ENCODE peak calls at places on chromosome 17, in eight cellular contexts. F, W, R, O, P, E, I and B are unnamed samples.

GRCh38 chr17:81711814-81712467 is at the start of gene SLC25A10:
- DNase-seq in R (peak), E (peak), I (peak), O (peak), P (peak), F (peak), W (peak), B (peak)

GRCh38 chr17:29133146-29133713 is 47.0 kb downstream of the MYO18A start:
- DNase-seq in E (no peak), F (peak), O (no peak), I (peak), W (no peak), P (peak), R (peak), B (no peak)

GRCh38 chr17:78915872-78916632 is 9.1 kb downstream of the TIMP2 start:
- DNase-seq in P (no peak), I (peak), F (peak), R (no peak), W (no peak), O (no peak), E (peak), B (peak)

GRCh38 chr17:42184717-42185496 is at the start of gene HCRT:
- DNase-seq in O (no peak), E (no peak), I (no peak), F (no peak), W (no peak), R (no peak), P (no peak), B (no peak)

GRCh38 chr17:8745586-8746500 is 1.2 kb upstream of the CCDC42 start:
- DNase-seq in R (peak), O (peak), W (peak), E (peak), P (peak), F (peak), I (peak), B (peak)

GRCh38 chr17:80712610-80713009 is 168.0 kb downstream of the RPTOR start:
- DNase-seq in P (no peak), F (no peak), I (no peak), W (no peak), E (no peak), R (no peak), O (no peak), B (no peak)

GRCh38 chr17:16380640-16381495 is at the start of gene UBB:
- DNase-seq in F (peak), P (peak), O (peak), W (peak), I (peak), R (peak), E (peak), B (peak)

GRCh38 chr17:36475346-36475970 is 11.0 kb upstream of the ZNHIT3 start:
- DNase-seq in F (no peak), E (no peak), O (no peak), W (no peak), R (no peak), P (no peak), I (no peak), B (no peak)

GRCh38 chr17:62827722-62828498 is 19.8 kb upstream of the MARCHF10 start:
- DNase-seq in O (no peak), R (peak), P (peak), F (no peak), E (no peak), W (no peak), I (no peak), B (no peak)

GRCh38 chr17:147796-148740 is 10.7 kb downstream of the SCGB1C2 start:
- DNase-seq in E (peak), R (no peak), W (peak), O (no peak), F (peak), I (no peak), P (no peak), B (peak)

GRCh38 chr17:48326311-48326710 is 103.7 kb downstream of the SKAP1 start:
- DNase-seq in W (no peak), I (no peak), F (no peak), E (no peak), P (no peak), O (no peak), R (no peak), B (no peak)

GRCh38 chr17:72158895-72159885 is 38.4 kb downstream of the SOX9 start:
- DNase-seq in E (no peak), F (no peak), P (no peak), R (no peak), I (no peak), W (no peak), O (no peak), B (no peak)

GRCh38 chr17:48587276-48588073 is 2.6 kb downstream of the HOXB3 start:
- DNase-seq in I (peak), F (no peak), E (peak), W (no peak), P (no peak), R (no peak), O (no peak), B (no peak)

GRCh38 chr17:27407916-27408846 is 48.1 kb upstream of the KSR1 start:
- DNase-seq in I (peak), F (no peak), P (no peak), W (no peak), R (peak), O (no peak), E (no peak), B (no peak)

GRCh38 chr17:72462814-72463213 is 342.0 kb downstream of the SOX9 start:
- DNase-seq in O (no peak), F (no peak), I (no peak), P (no peak), E (no peak), R (no peak), W (no peak), B (no peak)

GRCh38 chr17:68612228-68612922 is 11.2 kb upstream of the FAM20A start:
- DNase-seq in P (no peak), E (no peak), O (no peak), I (no peak), R (no peak), F (no peak), W (no peak), B (no peak)

GRCh38 chr17:17137731-17138585 is 68.2 kb downstream of the PLD6 start:
- DNase-seq in O (no peak), I (no peak), W (no peak), P (no peak), F (no peak), E (no peak), R (no peak), B (no peak)

GRCh38 chr17:7234100-7235012 is at the start of gene DVL2:
- DNase-seq in F (peak), I (peak), O (peak), R (peak), E (peak), P (peak), W (peak), B (peak)

GRCh38 chr17:80847506-80848230 is 144.0 kb upstream of the CHMP6 start:
- DNase-seq in E (peak), P (no peak), F (no peak), W (no peak), O (peak), I (no peak), R (no peak), B (peak)

GRCh38 chr17:36728030-36728991 is 126.9 kb downstream of the MRM1 start:
- DNase-seq in P (no peak), E (no peak), W (no peak), I (no peak), R (no peak), F (no peak), O (no peak), B (no peak)

GRCh38 chr17:15463363-15463762 is 4.1 kb downstream of the CDRT4 start:
- DNase-seq in O (no peak), I (peak), P (peak), E (no peak), R (peak), F (peak), W (peak), B (peak)

GRCh38 chr17:62105361-62105760 is 40.3 kb upstream of the MED13 start:
- DNase-seq in P (no peak), W (no peak), F (no peak), R (no peak), E (no peak), I (no peak), O (no peak), B (no peak)

GRCh38 chr17:67992541-67993152 is 3.6 kb downstream of the C17orf58 start:
- DNase-seq in W (no peak), P (peak), I (peak), E (no peak), F (no peak), O (no peak), R (no peak), B (no peak)

GRCh38 chr17:57445772-57446472 is 189.6 kb downstream of the MSI2 start:
- DNase-seq in R (peak), P (no peak), E (no peak), I (no peak), O (no peak), W (no peak), F (no peak), B (no peak)

GRCh38 chr17:45241315-45242011 is 19.8 kb downstream of the FMNL1 start:
- DNase-seq in R (no peak), I (no peak), O (no peak), W (no peak), F (no peak), P (peak), E (peak), B (no peak)

GRCh38 chr17:31696184-31696602 is 162.9 kb downstream of the COPRS start:
- DNase-seq in I (peak), P (peak), E (peak), O (no peak), W (peak), F (peak), R (peak), B (peak)

GRCh38 chr17:43399839-43400328 is 1.1 kb downstream of the ARL4D start:
- DNase-seq in R (no peak), O (no peak), W (no peak), I (no peak), P (no peak), E (no peak), F (no peak), B (peak)